ENCODE peak calls at places on chromosomes 16 and 17, in seven cellular contexts. P is progenitor cell of endocrine pancreas, A is astrocyte of the spinal cord, J is heart right ventricle, D is colonic mucosa, B is body of pancreas, Q is foreskin fibroblast. S is an unnamed sample.

GRCh38 chr17:56777859-56778258 is 55.9 kb downstream of the C17orf67 start:
- DNase-seq in P (no peak), A (no peak), J (no peak), D (no peak), B (no peak), Q (peak), S (no peak)

GRCh38 chr16:468072-468821 is 42.8 kb downstream of the RAB11FIP3 start:
- DNase-seq in P (no peak), A (no peak), J (no peak), D (no peak), B (no peak), Q (no peak), S (no peak)

GRCh38 chr17:76239538-76240274 is 587 bp downstream of the RNF157 start:
- DNase-seq in P (peak), A (no peak), J (no peak), D (no peak), B (no peak), Q (no peak), S (peak)

GRCh38 chr16:79790854-79791253 is 190.3 kb upstream of the MAF start:
- DNase-seq in P (no peak), A (no peak), J (no peak), D (no peak), B (no peak), Q (no peak), S (no peak)

GRCh38 chr16:68873635-68874471 is 30.5 kb downstream of the TANGO6 start:
- DNase-seq in P (no peak), A (no peak), J (no peak), D (no peak), B (no peak), Q (no peak), S (no peak)

GRCh38 chr16:31064882-31065461 is 9.1 kb downstream of the ZNF668 start:
- DNase-seq in P (no peak), A (peak), J (peak), D (no peak), B (no peak), Q (peak), S (no peak)

GRCh38 chr17:34443832-34444469 is 80.9 kb upstream of the CCL1 start:
- DNase-seq in P (no peak), A (no peak), J (peak), D (no peak), B (no peak), Q (no peak), S (peak)

GRCh38 chr17:16466407-16466806 is 25.6 kb downstream of the LRRC75A start:
- DNase-seq in P (no peak), A (no peak), J (no peak), D (peak), B (peak), Q (no peak), S (no peak)

GRCh38 chr17:14725729-14726128 is 424.8 kb downstream of the HS3ST3B1 start:
- DNase-seq in P (no peak), A (no peak), J (no peak), D (no peak), B (no peak), Q (no peak), S (no peak)

GRCh38 chr16:1727651-1728624 is 21.9 kb downstream of the MAPK8IP3 start:
- DNase-seq in P (no peak), A (no peak), J (no peak), D (no peak), B (no peak), Q (no peak), S (no peak)

GRCh38 chr17:17685775-17686291 is 4.6 kb downstream of the RAI1 start:
- DNase-seq in P (no peak), A (peak), J (no peak), D (peak), B (no peak), Q (peak), S (no peak)

GRCh38 chr17:39634384-39634871 is 2.5 kb upstream of the STARD3 start:
- DNase-seq in P (no peak), A (peak), J (no peak), D (no peak), B (no peak), Q (no peak), S (no peak)

GRCh38 chr17:50364715-50365114 is 8.3 kb downstream of the MRPL27 start:
- DNase-seq in P (no peak), A (peak), J (no peak), D (no peak), B (no peak), Q (peak), S (peak)

GRCh38 chr16:5496013-5496412 is 398.4 kb upstream of the EEF2KMT start:
- DNase-seq in P (no peak), A (no peak), J (no peak), D (no peak), B (no peak), Q (no peak), S (no peak)

GRCh38 chr16:5487728-5488127 is 390.1 kb upstream of the EEF2KMT start:
- DNase-seq in P (no peak), A (no peak), J (no peak), D (no peak), B (no peak), Q (no peak), S (no peak)

GRCh38 chr16:5488581-5488980 is 391.0 kb upstream of the EEF2KMT start:
- DNase-seq in P (no peak), A (no peak), J (no peak), D (no peak), B (no peak), Q (no peak), S (no peak)

GRCh38 chr16:5490499-5490898 is 392.9 kb upstream of the EEF2KMT start:
- DNase-seq in P (peak), A (no peak), J (peak), D (peak), B (peak), Q (no peak), S (peak)
- TF ChIP-seq CTCF in P (peak), A (peak), J (peak), D (peak), B (no peak), Q (peak), S (peak)

GRCh38 chr17:13365331-13365730 is 236.4 kb downstream of the HS3ST3A1 start:
- DNase-seq in P (no peak), A (no peak), J (no peak), D (no peak), B (no peak), Q (no peak), S (no peak)

GRCh38 chr17:13372432-13372831 is 229.3 kb downstream of the HS3ST3A1 start:
- DNase-seq in P (no peak), A (no peak), J (no peak), D (no peak), B (no peak), Q (no peak), S (no peak)

GRCh38 chr17:13362341-13363122 is 239.2 kb downstream of the HS3ST3A1 start:
- DNase-seq in P (no peak), A (peak), J (no peak), D (no peak), B (no peak), Q (peak), S (peak)

GRCh38 chr17:13367154-13367553 is 234.6 kb downstream of the HS3ST3A1 start:
- DNase-seq in P (no peak), A (no peak), J (no peak), D (no peak), B (no peak), Q (no peak), S (no peak)
- TF ChIP-seq CTCF in P (no peak), A (no peak), J (no peak), D (no peak), B (no peak), Q (no peak), S (no peak)

DNA sequence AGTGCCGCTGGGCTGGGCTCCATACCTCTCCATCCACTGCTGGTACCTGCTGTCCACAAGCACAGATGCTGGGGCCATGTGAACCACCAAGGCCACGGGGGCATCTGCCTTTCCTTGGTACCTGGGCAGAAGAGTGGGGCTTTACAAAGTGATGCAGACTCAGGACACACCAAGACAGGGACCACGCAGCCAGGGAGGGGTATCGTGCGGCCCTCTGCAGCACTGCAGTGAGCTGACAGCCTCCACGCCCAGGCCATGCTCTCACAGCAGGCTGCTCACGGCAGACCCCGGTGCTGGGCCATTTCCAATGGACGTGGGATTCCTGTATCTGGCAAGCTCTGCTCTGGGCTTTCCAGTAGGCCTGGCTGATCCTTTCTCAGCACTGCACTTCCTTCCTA is 14.4 kb downstream of the ELAC2 start:
- DNase-seq in P (no peak), A (no peak), J (no peak), D (no peak), B (no peak), Q (no peak), S (no peak)
- TF ChIP-seq CTCF in P (no peak), A (no peak), J (no peak), D (peak), B (no peak), Q (no peak), S (no peak)

GRCh38 chr17:79389896-79390295 is 221.0 kb downstream of the RBFOX3 start:
- DNase-seq in P (no peak), A (no peak), J (no peak), D (no peak), B (no peak), Q (no peak), S (no peak)

GRCh38 chr17:79387783-79388182 is 223.1 kb downstream of the RBFOX3 start:
- DNase-seq in P (no peak), A (no peak), J (no peak), D (no peak), B (no peak), Q (no peak), S (no peak)

GRCh38 chr17:79391376-79391775 is 219.5 kb downstream of the RBFOX3 start:
- DNase-seq in P (no peak), A (no peak), J (no peak), D (no peak), B (no peak), Q (no peak), S (no peak)

GRCh38 chr17:79385962-79386563 is 224.8 kb downstream of the RBFOX3 start:
- DNase-seq in P (no peak), A (no peak), J (no peak), D (no peak), B (no peak), Q (no peak), S (no peak)

DNA sequence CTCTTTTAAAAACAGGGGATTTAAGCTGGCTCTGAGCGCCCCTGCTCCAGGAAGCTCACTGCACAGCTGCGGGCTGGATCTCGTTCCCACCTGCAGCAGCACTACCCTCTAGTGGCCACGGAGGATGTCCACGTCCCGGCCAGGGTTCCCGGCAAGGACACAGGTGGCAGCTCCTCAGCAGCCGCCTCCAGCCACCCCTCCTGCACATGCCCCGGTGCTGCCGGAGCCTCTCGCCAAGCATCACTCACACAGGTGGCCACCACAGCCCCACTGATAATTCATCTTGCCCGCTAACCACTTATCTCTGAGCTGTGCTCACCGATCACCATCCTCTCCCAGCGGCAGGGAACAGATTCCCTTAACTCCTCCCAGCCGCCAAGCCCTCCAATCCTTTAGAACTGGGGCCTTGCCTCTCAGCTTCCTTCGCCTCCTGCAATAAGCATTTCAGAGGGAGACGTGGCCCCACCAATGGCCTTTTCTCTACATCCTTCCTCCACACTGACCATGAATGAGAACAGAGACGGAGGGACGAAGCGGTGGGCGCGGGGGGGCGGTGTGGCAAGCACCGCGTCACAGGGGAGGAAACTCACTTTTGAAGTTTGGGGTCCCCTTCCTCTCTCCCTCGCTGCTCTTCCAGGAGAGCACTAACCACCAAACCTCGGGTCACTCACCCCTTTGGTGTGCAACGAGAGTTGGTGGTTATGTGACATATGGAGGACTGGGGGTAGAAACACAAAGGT is 222.1 kb downstream of the RBFOX3 start:
- DNase-seq in P (peak), A (peak), J (peak), D (peak), B (peak), Q (peak), S (peak)
- TF ChIP-seq CTCF in P (peak), A (peak), J (peak), D (peak), B (peak), Q (peak), S (peak)

GRCh38 chr17:66625321-66625767 is 209.6 kb upstream of the CACNG5 start:
- DNase-seq in P (no peak), A (peak), J (no peak), D (no peak), B (no peak), Q (no peak), S (no peak)
- TF ChIP-seq CTCF in P (peak), A (peak), J (peak), D (peak), B (peak), Q (peak), S (peak)